ENCODE peak calls at places on chromosomes 5 and 9, in four cellular contexts. T is kidney, B is T-helper 9 cell, E is uterus. L is an unnamed sample.

GRCh38 chr5:119218830-119219782 is 136.7 kb upstream of the TNFAIP8 start:
- DNase-seq in T (no peak), B (no peak), E (no peak), L (no peak)

GRCh38 chr5:67100301-67100700 is 96.3 kb downstream of the CD180 start:
- DNase-seq in T (no peak), B (no peak), E (no peak), L (no peak)

GRCh38 chr9:69919461-69920061 is 98.9 kb downstream of the CFAP95 start:
- DNase-seq in T (no peak), B (no peak), E (no peak), L (no peak)

GRCh38 chr5:169085656-169086055 is 215.3 kb downstream of the SLIT3 start:
- DNase-seq in T (no peak), B (no peak), E (no peak), L (no peak)

GRCh38 chr5:179343021-179343781 is 2.1 kb downstream of the ADAMTS2 start:
- DNase-seq in T (peak), B (no peak), E (no peak), L (no peak)

GRCh38 chr5:62473209-62473608 is 60.6 kb downstream of the IPO11 start:
- DNase-seq in T (no peak), B (no peak), E (no peak), L (no peak)

GRCh38 chr5:92652735-92653134 is 928.3 kb downstream of the NR2F1-AS1 start:
- DNase-seq in T (no peak), B (no peak), E (no peak), L (no peak)

GRCh38 chr5:81604193-81604592 is 146.7 kb downstream of the SSBP2 start:
- DNase-seq in T (no peak), B (no peak), E (no peak), L (no peak)

GRCh38 chr9:136994885-136995224 is 1.5 kb downstream of the CLIC3 start:
- DNase-seq in T (no peak), B (no peak), E (no peak), L (no peak)

GRCh38 chr5:63573402-63573801 is 388.8 kb downstream of the HTR1A start:
- DNase-seq in T (no peak), B (no peak), E (no peak), L (no peak)

GRCh38 chr9:113588242-113588810 is 124.8 kb downstream of the RGS3 start:
- DNase-seq in T (peak), B (no peak), E (no peak), L (no peak)

GRCh38 chr5:80043187-80043586 is 8.0 kb downstream of the THBS4 start:
- DNase-seq in T (no peak), B (no peak), E (no peak), L (no peak)

GRCh38 chr5:73325546-73325945 is 123.0 kb downstream of the FOXD1 start:
- DNase-seq in T (no peak), B (no peak), E (no peak), L (no peak)